ENCODE peak calls at places on chromosome 11, in four cellular contexts. One of them, this sample, is unnamed.

GRCh38 chr11:14112721-14113120 is 150.2 kb downstream of the SPON1 start:
- DNase-seq in transverse colon: no peak
- DNase-seq in adrenal gland: no peak
- DNase-seq in ovary: no peak
- DNase-seq in this sample: no peak

GRCh38 chr11:7927635-7928034 is 3.4 kb downstream of the OR10A6 start:
- DNase-seq in transverse colon: no peak
- DNase-seq in adrenal gland: no peak
- DNase-seq in ovary: no peak
- DNase-seq in this sample: peak

GRCh38 chr11:87778341-87778740 is 396.9 kb downstream of the RAB38 start:
- DNase-seq in transverse colon: no peak
- DNase-seq in adrenal gland: peak
- DNase-seq in ovary: no peak
- DNase-seq in this sample: no peak

GRCh38 chr11:611001-611996 is 4.5 kb downstream of the IRF7 start:
- DNase-seq in transverse colon: no peak
- DNase-seq in adrenal gland: no peak
- DNase-seq in ovary: no peak
- DNase-seq in this sample: no peak

GRCh38 chr11:71235719-71236118 is 16.7 kb downstream of the SHANK2 start:
- DNase-seq in transverse colon: no peak
- DNase-seq in adrenal gland: peak
- DNase-seq in ovary: no peak
- DNase-seq in this sample: no peak

GRCh38 chr11:3101921-3102640 is 44.9 kb upstream of the CARS1 start:
- DNase-seq in transverse colon: no peak
- DNase-seq in adrenal gland: no peak
- DNase-seq in ovary: peak
- DNase-seq in this sample: no peak

GRCh38 chr11:24226606-24227005 is 270.2 kb upstream of the LUZP2 start:
- DNase-seq in transverse colon: no peak
- DNase-seq in adrenal gland: no peak
- DNase-seq in ovary: no peak
- DNase-seq in this sample: no peak

GRCh38 chr11:35288817-35289541 is 130.4 kb downstream of the SLC1A2 start:
- DNase-seq in transverse colon: no peak
- DNase-seq in adrenal gland: no peak
- DNase-seq in ovary: no peak
- DNase-seq in this sample: no peak

GRCh38 chr11:34631737-34632104 is 10.8 kb downstream of the EHF start:
- DNase-seq in transverse colon: no peak
- DNase-seq in adrenal gland: peak
- DNase-seq in ovary: no peak
- DNase-seq in this sample: no peak

GRCh38 chr11:33452806-33453205 is 195.6 kb downstream of the HIPK3 start:
- DNase-seq in transverse colon: no peak
- DNase-seq in adrenal gland: peak
- DNase-seq in ovary: no peak
- DNase-seq in this sample: no peak

GRCh38 chr11:34342008-34342533 is 15.7 kb downstream of the ABTB2 start:
- DNase-seq in transverse colon: peak
- DNase-seq in adrenal gland: no peak
- DNase-seq in ovary: peak
- DNase-seq in this sample: no peak

GRCh38 chr11:95682552-95682951 is 107.0 kb downstream of the FAM76B start:
- DNase-seq in transverse colon: no peak
- DNase-seq in adrenal gland: no peak
- DNase-seq in ovary: no peak
- DNase-seq in this sample: no peak

GRCh38 chr11:12598330-12599256 is 75.6 kb upstream of the TEAD1 start:
- DNase-seq in transverse colon: no peak
- DNase-seq in adrenal gland: no peak
- DNase-seq in ovary: no peak
- DNase-seq in this sample: no peak

GRCh38 chr11:130301002-130301401 is 13.7 kb downstream of the ZBTB44 start:
- DNase-seq in transverse colon: no peak
- DNase-seq in adrenal gland: no peak
- DNase-seq in ovary: no peak
- DNase-seq in this sample: no peak

GRCh38 chr11:7523416-7524210 is 9.8 kb downstream of the PPFIBP2 start:
- DNase-seq in transverse colon: no peak
- DNase-seq in adrenal gland: no peak
- DNase-seq in ovary: no peak
- DNase-seq in this sample: no peak

GRCh38 chr11:34379081-34379480 is 21.3 kb upstream of the ABTB2 start:
- DNase-seq in transverse colon: no peak
- DNase-seq in adrenal gland: no peak
- DNase-seq in ovary: no peak
- DNase-seq in this sample: no peak

GRCh38 chr11:83815736-83816135 is 529.6 kb upstream of the CCDC90B start:
- DNase-seq in transverse colon: no peak
- DNase-seq in adrenal gland: no peak
- DNase-seq in ovary: no peak
- DNase-seq in this sample: no peak

GRCh38 chr11:114015117-114015516 is 40.2 kb downstream of the HTR3A start:
- DNase-seq in transverse colon: no peak
- DNase-seq in adrenal gland: no peak
- DNase-seq in ovary: no peak
- DNase-seq in this sample: no peak

GRCh38 chr11:102367364-102367763 is 20.4 kb downstream of the BIRC2 start:
- DNase-seq in transverse colon: no peak
- DNase-seq in adrenal gland: no peak
- DNase-seq in ovary: no peak
- DNase-seq in this sample: peak

GRCh38 chr11:104522650-104523049 is 358.7 kb upstream of the PDGFD start:
- DNase-seq in transverse colon: no peak
- DNase-seq in adrenal gland: no peak
- DNase-seq in ovary: no peak
- DNase-seq in this sample: peak

GRCh38 chr11:8266246-8267241 is 2.9 kb upstream of the LMO1 start:
- DNase-seq in transverse colon: no peak
- DNase-seq in adrenal gland: no peak
- DNase-seq in ovary: no peak
- DNase-seq in this sample: no peak

GRCh38 chr11:125373426-125374391 is 122.4 kb downstream of the FEZ1 start:
- DNase-seq in transverse colon: no peak
- DNase-seq in adrenal gland: no peak
- DNase-seq in ovary: no peak
- DNase-seq in this sample: no peak

GRCh38 chr11:102345923-102346322 is 1.1 kb upstream of the BIRC2 start:
- DNase-seq in transverse colon: no peak
- DNase-seq in adrenal gland: no peak
- DNase-seq in ovary: no peak
- DNase-seq in this sample: peak

GRCh38 chr11:117037279-117037951 is 60.8 kb downstream of the SIK3 start:
- DNase-seq in transverse colon: no peak
- DNase-seq in adrenal gland: no peak
- DNase-seq in ovary: no peak
- DNase-seq in this sample: peak

GRCh38 chr11:2582958-2583604 is 116.7 kb downstream of the KCNQ1OT1 start:
- DNase-seq in transverse colon: peak
- DNase-seq in adrenal gland: peak
- DNase-seq in ovary: peak
- DNase-seq in this sample: no peak

GRCh38 chr11:117392979-117393378 is 65.3 kb downstream of the CEP164 start:
- DNase-seq in transverse colon: no peak
- DNase-seq in adrenal gland: no peak
- DNase-seq in ovary: no peak
- DNase-seq in this sample: no peak

GRCh38 chr11:14813506-14813905 is 78.5 kb downstream of the CYP2R1 start:
- DNase-seq in transverse colon: no peak
- DNase-seq in adrenal gland: no peak
- DNase-seq in ovary: no peak
- DNase-seq in this sample: no peak

GRCh38 chr11:10540546-10540914 is 457 bp downstream of the RNF141 start:
- DNase-seq in transverse colon: no peak
- DNase-seq in adrenal gland: peak
- DNase-seq in ovary: no peak
- DNase-seq in this sample: peak

GRCh38 chr11:106420686-106421085 is 343.2 kb downstream of the AASDHPPT start:
- DNase-seq in transverse colon: no peak
- DNase-seq in adrenal gland: no peak
- DNase-seq in ovary: no peak
- DNase-seq in this sample: no peak

GRCh38 chr11:15526032-15526431 is 411.3 kb downstream of the INSC start:
- DNase-seq in transverse colon: no peak
- DNase-seq in adrenal gland: no peak
- DNase-seq in ovary: no peak
- DNase-seq in this sample: no peak

GRCh38 chr11:66347425-66348276 is at the start of gene B4GAT1:
- DNase-seq in transverse colon: peak
- DNase-seq in adrenal gland: peak
- DNase-seq in ovary: peak
- DNase-seq in this sample: peak
- TF ChIP-seq POLR2A in transverse colon: peak
- TF ChIP-seq POLR2A in adrenal gland: peak
- TF ChIP-seq POLR2A in ovary: peak
- TF ChIP-seq POLR2A in this sample: peak

GRCh38 chr11:134033276-134033675 is 35.6 kb upstream of the JAM3 start:
- DNase-seq in transverse colon: no peak
- DNase-seq in adrenal gland: no peak
- DNase-seq in ovary: no peak
- DNase-seq in this sample: no peak

GRCh38 chr11:134032031-134032430 is 36.8 kb upstream of the JAM3 start:
- DNase-seq in transverse colon: no peak
- DNase-seq in adrenal gland: no peak
- DNase-seq in ovary: no peak
- DNase-seq in this sample: no peak

GRCh38 chr11:134034496-134035381 is 34.1 kb upstream of the JAM3 start:
- DNase-seq in transverse colon: no peak
- DNase-seq in adrenal gland: peak
- DNase-seq in ovary: no peak
- DNase-seq in this sample: no peak

GRCh38 chr11:134032501-134033091 is 36.3 kb upstream of the JAM3 start:
- DNase-seq in transverse colon: no peak
- DNase-seq in adrenal gland: no peak
- DNase-seq in ovary: no peak
- DNase-seq in this sample: no peak

GRCh38 chr11:134033696-134034491 is 35.0 kb upstream of the JAM3 start:
- DNase-seq in transverse colon: peak
- DNase-seq in adrenal gland: peak
- DNase-seq in ovary: peak
- DNase-seq in this sample: peak
- TF ChIP-seq POLR2A in transverse colon: no peak
- TF ChIP-seq POLR2A in adrenal gland: peak
- TF ChIP-seq POLR2A in ovary: no peak
- TF ChIP-seq POLR2A in this sample: no peak

DNA sequence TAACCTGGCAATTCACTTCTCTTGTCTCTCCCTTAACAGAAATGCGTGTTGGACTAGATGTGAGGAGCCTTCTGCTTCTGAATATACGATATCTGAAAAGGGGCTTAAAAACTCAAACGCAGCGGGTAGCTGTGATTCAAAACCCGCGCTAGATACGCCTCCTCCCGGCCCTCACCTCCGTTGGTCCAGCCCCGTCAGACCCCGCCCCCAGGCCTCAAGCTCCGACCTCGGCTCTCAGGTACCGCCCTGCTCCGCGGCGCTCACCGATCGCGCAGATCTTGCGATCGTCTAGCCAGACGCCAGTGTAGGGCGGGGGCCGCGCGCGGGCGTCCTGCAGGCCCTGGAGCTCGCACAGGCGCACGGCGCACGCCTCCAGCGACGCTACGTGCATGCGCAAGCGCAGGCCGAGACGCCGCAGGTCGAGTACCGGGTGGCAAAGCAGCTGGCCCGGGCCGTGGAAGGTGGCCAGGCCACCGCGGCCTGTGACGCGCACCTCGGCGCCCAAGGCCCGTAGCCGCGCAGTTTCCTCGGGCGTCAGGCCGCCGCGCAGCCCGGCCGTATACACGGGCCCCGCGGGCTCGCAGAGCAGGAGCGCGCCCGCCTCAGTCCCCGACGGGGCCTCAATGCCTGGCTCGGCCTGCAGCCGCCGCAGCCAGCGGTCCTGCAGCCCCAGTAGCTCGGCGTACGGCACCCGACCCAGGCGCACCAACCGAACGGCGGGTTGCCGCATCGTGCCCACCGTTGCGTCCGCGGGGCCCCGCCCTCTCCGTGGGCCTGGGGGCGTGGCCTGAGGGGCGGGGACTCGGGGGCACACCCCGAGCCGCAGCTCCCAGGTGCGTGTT is at the start of gene LIPT2:
- DNase-seq in transverse colon: peak
- DNase-seq in adrenal gland: peak
- DNase-seq in ovary: peak
- DNase-seq in this sample: peak
- TF ChIP-seq POLR2A in transverse colon: peak
- TF ChIP-seq POLR2A in adrenal gland: peak
- TF ChIP-seq POLR2A in ovary: peak
- TF ChIP-seq POLR2A in this sample: peak

GRCh38 chr11:62791501-62792192 is at the start of gene TMEM223:
- DNase-seq in transverse colon: peak
- DNase-seq in adrenal gland: peak
- DNase-seq in ovary: peak
- DNase-seq in this sample: peak
- TF ChIP-seq POLR2A in transverse colon: peak
- TF ChIP-seq POLR2A in adrenal gland: peak
- TF ChIP-seq POLR2A in ovary: no peak
- TF ChIP-seq POLR2A in this sample: peak

DNA sequence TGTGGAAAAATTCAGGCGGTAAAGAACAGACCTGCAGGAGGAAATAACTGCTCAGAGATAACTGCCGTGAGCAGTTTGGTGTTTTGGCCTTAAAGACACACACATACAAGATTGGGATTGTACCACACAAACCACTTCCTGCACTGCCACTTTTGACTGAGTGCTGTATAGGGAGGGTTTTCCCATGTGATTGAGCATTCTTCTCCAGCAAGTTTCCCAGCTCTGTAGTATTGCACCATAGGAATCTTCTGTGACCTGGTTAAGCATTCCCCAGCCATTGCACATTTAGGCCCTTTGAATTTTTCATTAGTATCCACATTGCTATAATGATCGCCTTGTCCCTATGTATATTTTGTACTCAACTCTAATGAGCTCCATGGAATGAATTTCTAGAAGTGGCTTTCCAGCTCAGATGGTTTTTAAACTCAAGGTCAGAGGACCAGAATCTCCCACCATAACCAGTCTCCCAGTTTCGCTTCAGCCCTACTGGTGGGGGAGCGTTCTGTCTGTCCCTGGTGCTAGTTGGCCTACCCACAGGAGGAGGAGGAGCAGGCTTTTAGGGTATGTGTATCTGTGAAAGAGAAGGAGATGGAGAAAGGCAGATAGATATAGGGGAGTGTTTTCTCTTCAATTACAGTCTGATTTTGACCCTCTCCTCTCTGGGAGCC is 9.3 kb downstream of the CD82 start:
- DNase-seq in transverse colon: no peak
- DNase-seq in adrenal gland: no peak
- DNase-seq in ovary: no peak
- DNase-seq in this sample: no peak
- TF ChIP-seq POLR2A in transverse colon: no peak
- TF ChIP-seq POLR2A in adrenal gland: no peak
- TF ChIP-seq POLR2A in ovary: no peak
- TF ChIP-seq POLR2A in this sample: no peak

GRCh38 chr11:61682093-61682732 is 2.0 kb downstream of the DAGLA start:
- DNase-seq in transverse colon: peak
- DNase-seq in adrenal gland: peak
- DNase-seq in ovary: no peak
- DNase-seq in this sample: no peak
- TF ChIP-seq POLR2A in transverse colon: peak
- TF ChIP-seq POLR2A in adrenal gland: no peak
- TF ChIP-seq POLR2A in ovary: no peak
- TF ChIP-seq POLR2A in this sample: no peak

GRCh38 chr11:65870706-65871681 is 1.6 kb downstream of the EFEMP2 start:
- DNase-seq in transverse colon: no peak
- DNase-seq in adrenal gland: no peak
- DNase-seq in ovary: no peak
- DNase-seq in this sample: no peak
- TF ChIP-seq POLR2A in transverse colon: no peak
- TF ChIP-seq POLR2A in adrenal gland: no peak
- TF ChIP-seq POLR2A in ovary: no peak
- TF ChIP-seq POLR2A in this sample: peak

This sample was measured in erythroblast.